ENCODE peak calls at places on chromosomes 3 and 15, in nine cellular contexts. One of them, this sample, is unnamed.

GRCh38 chr15:45715528-45715927 is 80.7 kb downstream of the SQOR start:
- DNase-seq in upper lobe of right lung: no peak
- DNase-seq in heart left ventricle: no peak
- DNase-seq in WTC11: no peak
- DNase-seq in esophagus muscularis mucosa: no peak
- DNase-seq in fibroblast of lung: peak; percentile 47
- DNase-seq in fibroblast of pulmonary artery: peak; percentile 54
- DNase-seq in fibroblast of mammary gland: peak; percentile 26
- DNase-seq in BJ: no peak
- DNase-seq in this sample: no peak

GRCh38 chr3:18556001-18556408 is 130.9 kb upstream of the SATB1 start:
- DNase-seq in upper lobe of right lung: no peak
- DNase-seq in fibroblast of lung: no peak
- DNase-seq in BJ: no peak
- DNase-seq in fibroblast of mammary gland: no peak
- DNase-seq in fibroblast of pulmonary artery: no peak
- DNase-seq in esophagus muscularis mucosa: no peak
- DNase-seq in heart left ventricle: no peak
- DNase-seq in WTC11: no peak
- DNase-seq in this sample: no peak

GRCh38 chr3:142273501-142273900 is 48.1 kb upstream of the GK5 start:
- DNase-seq in fibroblast of lung: no peak
- DNase-seq in BJ: no peak
- DNase-seq in WTC11: no peak
- DNase-seq in heart left ventricle: no peak
- DNase-seq in esophagus muscularis mucosa: no peak
- DNase-seq in fibroblast of mammary gland: no peak
- DNase-seq in fibroblast of pulmonary artery: no peak
- DNase-seq in upper lobe of right lung: no peak
- DNase-seq in this sample: peak; percentile 6

GRCh38 chr15:85407421-85408269 is 27.2 kb downstream of the AKAP13 start:
- DNase-seq in fibroblast of lung: peak; percentile 87
- DNase-seq in WTC11: no peak
- DNase-seq in BJ: no peak
- DNase-seq in fibroblast of pulmonary artery: peak; percentile 83
- DNase-seq in upper lobe of right lung: no peak
- DNase-seq in heart left ventricle: no peak
- DNase-seq in fibroblast of mammary gland: peak; percentile 90
- DNase-seq in esophagus muscularis mucosa: no peak
- DNase-seq in this sample: no peak

GRCh38 chr3:127684871-127685707 is 12.3 kb downstream of the ABTB1 start:
- DNase-seq in fibroblast of lung: no peak
- DNase-seq in BJ: no peak
- DNase-seq in upper lobe of right lung: peak; percentile 54
- DNase-seq in fibroblast of mammary gland: no peak
- DNase-seq in WTC11: peak; percentile 7
- DNase-seq in esophagus muscularis mucosa: no peak
- DNase-seq in heart left ventricle: peak; percentile 54
- DNase-seq in fibroblast of pulmonary artery: no peak
- DNase-seq in this sample: no peak

GRCh38 chr3:141625506-141625905 is 112.6 kb upstream of the RNF7 start:
- DNase-seq in fibroblast of mammary gland: peak; percentile 61
- DNase-seq in upper lobe of right lung: no peak
- DNase-seq in fibroblast of lung: peak; percentile 30
- DNase-seq in esophagus muscularis mucosa: no peak
- DNase-seq in heart left ventricle: no peak
- DNase-seq in BJ: no peak
- DNase-seq in WTC11: no peak
- DNase-seq in fibroblast of pulmonary artery: peak; percentile 48
- DNase-seq in this sample: no peak

GRCh38 chr15:51869074-51869425 is 39.6 kb downstream of the TMOD3 start:
- DNase-seq in esophagus muscularis mucosa: no peak
- DNase-seq in heart left ventricle: no peak
- DNase-seq in BJ: peak; percentile 45
- DNase-seq in WTC11: no peak
- DNase-seq in fibroblast of mammary gland: peak; percentile 80
- DNase-seq in upper lobe of right lung: no peak
- DNase-seq in fibroblast of lung: peak; percentile 73
- DNase-seq in fibroblast of pulmonary artery: peak; percentile 75
- DNase-seq in this sample: no peak

GRCh38 chr3:23666818-23667217 is 138.9 kb upstream of the UBE2E1 start:
- DNase-seq in fibroblast of lung: no peak
- DNase-seq in fibroblast of pulmonary artery: no peak
- DNase-seq in heart left ventricle: no peak
- DNase-seq in fibroblast of mammary gland: no peak
- DNase-seq in WTC11: no peak
- DNase-seq in esophagus muscularis mucosa: no peak
- DNase-seq in upper lobe of right lung: no peak
- DNase-seq in BJ: no peak
- DNase-seq in this sample: no peak

GRCh38 chr3:103693831-103694230 is 1259.0 kb downstream of the ZPLD1 start:
- DNase-seq in esophagus muscularis mucosa: no peak
- DNase-seq in heart left ventricle: no peak
- DNase-seq in WTC11: no peak
- DNase-seq in upper lobe of right lung: no peak
- DNase-seq in fibroblast of mammary gland: no peak
- DNase-seq in fibroblast of pulmonary artery: no peak
- DNase-seq in BJ: no peak
- DNase-seq in fibroblast of lung: no peak
- DNase-seq in this sample: no peak

GRCh38 chr3:158920375-158920774 is 118.5 kb downstream of the MFSD1 start:
- DNase-seq in heart left ventricle: no peak
- DNase-seq in upper lobe of right lung: no peak
- DNase-seq in fibroblast of mammary gland: peak; percentile 29
- DNase-seq in BJ: no peak
- DNase-seq in fibroblast of pulmonary artery: no peak
- DNase-seq in WTC11: no peak
- DNase-seq in esophagus muscularis mucosa: no peak
- DNase-seq in fibroblast of lung: no peak
- DNase-seq in this sample: no peak

GRCh38 chr3:150124142-150124541 is 153.4 kb upstream of the PFN2 start:
- DNase-seq in esophagus muscularis mucosa: no peak
- DNase-seq in fibroblast of pulmonary artery: no peak
- DNase-seq in WTC11: no peak
- DNase-seq in fibroblast of mammary gland: no peak
- DNase-seq in fibroblast of lung: no peak
- DNase-seq in BJ: no peak
- DNase-seq in heart left ventricle: no peak
- DNase-seq in upper lobe of right lung: no peak
- DNase-seq in this sample: no peak

GRCh38 chr15:37359495-37360290 is 259.3 kb upstream of the MEIS2 start:
- DNase-seq in fibroblast of mammary gland: no peak
- DNase-seq in BJ: no peak
- DNase-seq in fibroblast of pulmonary artery: no peak
- DNase-seq in upper lobe of right lung: no peak
- DNase-seq in esophagus muscularis mucosa: no peak
- DNase-seq in heart left ventricle: no peak
- DNase-seq in fibroblast of lung: no peak
- DNase-seq in WTC11: no peak
- DNase-seq in this sample: no peak

GRCh38 chr3:113193719-113194118 is 17.6 kb upstream of the BOC start:
- DNase-seq in WTC11: no peak
- DNase-seq in esophagus muscularis mucosa: no peak
- DNase-seq in fibroblast of mammary gland: no peak
- DNase-seq in upper lobe of right lung: no peak
- DNase-seq in fibroblast of lung: no peak
- DNase-seq in heart left ventricle: no peak
- DNase-seq in BJ: no peak
- DNase-seq in fibroblast of pulmonary artery: no peak
- DNase-seq in this sample: no peak

GRCh38 chr3:46659285-46659684 is 34.2 kb downstream of the ALS2CL start:
- DNase-seq in upper lobe of right lung: no peak
- DNase-seq in fibroblast of lung: no peak
- DNase-seq in BJ: no peak
- DNase-seq in fibroblast of mammary gland: no peak
- DNase-seq in WTC11: no peak
- DNase-seq in fibroblast of pulmonary artery: no peak
- DNase-seq in esophagus muscularis mucosa: peak; percentile 84
- DNase-seq in heart left ventricle: no peak
- DNase-seq in this sample: no peak

GRCh38 chr15:41024141-41024540 is 70.9 kb downstream of the CHAC1 start:
- DNase-seq in fibroblast of pulmonary artery: peak; percentile 81
- DNase-seq in fibroblast of mammary gland: peak; percentile 66
- DNase-seq in heart left ventricle: no peak
- DNase-seq in BJ: peak; percentile 51
- DNase-seq in WTC11: no peak
- DNase-seq in fibroblast of lung: peak; percentile 90
- DNase-seq in upper lobe of right lung: no peak
- DNase-seq in esophagus muscularis mucosa: no peak
- DNase-seq in this sample: no peak

GRCh38 chr15:48940508-48940907 is 23.2 kb downstream of the SHC4 start:
- DNase-seq in fibroblast of pulmonary artery: peak; percentile 94
- DNase-seq in esophagus muscularis mucosa: no peak
- DNase-seq in upper lobe of right lung: no peak
- DNase-seq in fibroblast of mammary gland: peak; percentile 100
- DNase-seq in fibroblast of lung: peak; percentile 98
- DNase-seq in WTC11: no peak
- DNase-seq in heart left ventricle: no peak
- DNase-seq in BJ: peak; percentile 87
- DNase-seq in this sample: no peak

GRCh38 chr3:34017757-34018156 is 219.3 kb downstream of the PDCD6IP start:
- DNase-seq in fibroblast of pulmonary artery: no peak
- DNase-seq in BJ: no peak
- DNase-seq in esophagus muscularis mucosa: no peak
- DNase-seq in WTC11: no peak
- DNase-seq in fibroblast of lung: no peak
- DNase-seq in heart left ventricle: no peak
- DNase-seq in upper lobe of right lung: no peak
- DNase-seq in fibroblast of mammary gland: no peak
- DNase-seq in this sample: no peak

DNA sequence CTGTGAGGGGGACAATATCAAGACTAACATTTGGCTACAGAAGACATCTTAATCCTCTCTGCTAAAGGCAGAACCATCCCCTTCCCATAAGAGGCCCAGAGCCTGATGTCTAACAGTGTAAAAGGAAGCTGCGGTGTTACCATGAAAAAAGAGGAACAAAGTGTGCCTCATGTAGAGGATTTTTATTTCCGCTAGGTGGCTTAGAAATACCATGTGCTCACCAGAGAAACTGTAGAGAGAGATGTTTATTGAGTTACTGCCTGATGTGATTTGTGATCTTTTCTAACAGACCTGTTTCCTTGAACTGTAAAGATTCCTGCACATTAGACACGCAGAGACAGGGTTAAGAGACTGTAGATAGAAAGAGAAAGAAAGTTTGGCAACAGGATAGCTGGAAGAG is 22.1 kb downstream of the OR5H15 start:
- DNase-seq in fibroblast of lung: no peak
- DNase-seq in fibroblast of pulmonary artery: no peak
- DNase-seq in BJ: no peak
- DNase-seq in fibroblast of mammary gland: no peak
- DNase-seq in upper lobe of right lung: no peak
- DNase-seq in esophagus muscularis mucosa: no peak
- DNase-seq in WTC11: no peak
- DNase-seq in heart left ventricle: no peak
- DNase-seq in this sample: no peak
- TF ChIP-seq CTCF in fibroblast of lung: no peak
- TF ChIP-seq CTCF in fibroblast of pulmonary artery: no peak
- TF ChIP-seq CTCF in BJ: peak; percentile 24
- TF ChIP-seq CTCF in fibroblast of mammary gland: peak; percentile 12
- TF ChIP-seq CTCF in upper lobe of right lung: peak; percentile 23
- TF ChIP-seq CTCF in esophagus muscularis mucosa: no peak
- TF ChIP-seq CTCF in WTC11: peak; percentile 26
- TF ChIP-seq CTCF in heart left ventricle: no peak
- TF ChIP-seq CTCF in this sample: peak; percentile 36

DNA sequence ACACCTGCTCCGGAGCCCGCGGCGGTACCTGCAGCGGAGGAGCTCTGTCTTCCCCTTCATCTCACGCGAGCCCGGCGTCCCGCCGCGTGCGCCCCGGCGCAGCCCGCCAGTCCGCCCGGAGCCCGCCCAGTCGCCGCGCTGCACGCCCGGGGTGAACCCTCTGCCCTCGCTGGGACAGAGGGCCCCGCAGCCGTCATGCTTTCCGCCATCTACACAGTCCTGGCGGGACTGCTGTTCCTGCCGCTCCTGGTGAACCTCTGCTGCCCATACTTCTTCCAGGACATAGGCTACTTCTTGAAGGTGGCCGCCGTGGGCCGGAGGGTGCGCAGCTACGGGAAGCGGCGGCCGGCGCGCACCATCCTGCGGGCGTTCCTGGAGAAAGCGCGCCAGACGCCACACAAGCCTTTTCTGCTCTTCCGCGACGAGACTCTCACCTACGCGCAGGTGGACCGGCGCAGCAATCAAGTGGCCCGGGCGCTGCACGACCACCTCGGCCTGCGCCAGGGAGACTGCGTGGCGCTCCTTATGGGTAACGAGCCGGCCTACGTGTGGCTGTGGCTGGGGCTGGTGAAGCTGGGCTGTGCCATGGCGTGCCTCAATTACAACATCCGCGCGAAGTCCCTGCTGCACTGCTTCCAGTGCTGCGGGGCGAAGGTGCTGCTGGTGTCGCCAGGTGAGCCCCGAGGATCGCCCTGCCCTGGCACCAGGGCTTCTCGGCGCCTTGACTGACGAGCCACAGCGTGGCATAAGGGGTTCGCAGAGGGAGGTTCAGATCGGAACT is 427 bp downstream of the SLC27A2 start:
- DNase-seq in fibroblast of lung: peak; percentile 24
- DNase-seq in heart left ventricle: no peak
- DNase-seq in fibroblast of pulmonary artery: peak; percentile 22
- DNase-seq in BJ: no peak
- DNase-seq in fibroblast of mammary gland: peak; percentile 14
- DNase-seq in esophagus muscularis mucosa: no peak
- DNase-seq in WTC11: peak; percentile 36
- DNase-seq in upper lobe of right lung: peak; percentile 69
- DNase-seq in this sample: no peak
- TF ChIP-seq CTCF in fibroblast of lung: no peak
- TF ChIP-seq CTCF in heart left ventricle: no peak
- TF ChIP-seq CTCF in fibroblast of pulmonary artery: no peak
- TF ChIP-seq CTCF in BJ: no peak
- TF ChIP-seq CTCF in fibroblast of mammary gland: no peak
- TF ChIP-seq CTCF in esophagus muscularis mucosa: no peak
- TF ChIP-seq CTCF in WTC11: no peak
- TF ChIP-seq CTCF in upper lobe of right lung: no peak
- TF ChIP-seq CTCF in this sample: no peak

GRCh38 chr3:194640829-194641228 is 7.6 kb upstream of the TMEM44 start:
- DNase-seq in fibroblast of lung: peak; percentile 24
- DNase-seq in fibroblast of mammary gland: peak; percentile 30
- DNase-seq in WTC11: peak; percentile 40
- DNase-seq in upper lobe of right lung: no peak
- DNase-seq in fibroblast of pulmonary artery: peak; percentile 62
- DNase-seq in BJ: no peak
- DNase-seq in heart left ventricle: no peak
- DNase-seq in esophagus muscularis mucosa: no peak
- DNase-seq in this sample: peak; percentile 31
- TF ChIP-seq CTCF in fibroblast of lung: peak; percentile 43
- TF ChIP-seq CTCF in fibroblast of mammary gland: peak; percentile 41
- TF ChIP-seq CTCF in WTC11: no peak
- TF ChIP-seq CTCF in upper lobe of right lung: no peak
- TF ChIP-seq CTCF in fibroblast of pulmonary artery: peak; percentile 44
- TF ChIP-seq CTCF in BJ: peak; percentile 34
- TF ChIP-seq CTCF in heart left ventricle: no peak
- TF ChIP-seq CTCF in esophagus muscularis mucosa: no peak
- TF ChIP-seq CTCF in this sample: peak; percentile 47

DNA sequence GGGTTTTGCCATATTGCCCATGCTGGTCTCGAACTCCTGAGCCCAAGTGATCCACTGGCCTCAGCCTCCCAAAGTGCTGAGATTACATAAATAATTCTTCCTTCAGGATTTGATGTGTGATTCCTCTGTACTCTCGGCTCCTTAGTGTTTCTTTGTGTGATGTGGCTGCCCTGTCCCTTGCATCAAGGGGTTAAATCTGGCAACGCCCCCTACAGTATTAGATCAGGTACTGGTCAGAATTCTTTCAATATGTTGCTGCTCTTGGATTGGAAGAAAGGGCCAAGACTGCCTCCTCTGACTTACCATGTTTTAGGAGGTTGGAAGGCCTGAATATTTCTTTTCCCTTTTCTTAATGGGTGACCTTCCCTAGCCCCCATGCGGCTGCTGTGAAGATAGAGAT is 390.6 kb upstream of the WNT5A start:
- DNase-seq in esophagus muscularis mucosa: peak; percentile 45
- DNase-seq in fibroblast of pulmonary artery: no peak
- DNase-seq in fibroblast of lung: no peak
- DNase-seq in BJ: no peak
- DNase-seq in fibroblast of mammary gland: no peak
- DNase-seq in WTC11: no peak
- DNase-seq in upper lobe of right lung: no peak
- DNase-seq in heart left ventricle: no peak
- DNase-seq in this sample: no peak
- TF ChIP-seq CTCF in esophagus muscularis mucosa: no peak
- TF ChIP-seq CTCF in fibroblast of pulmonary artery: no peak
- TF ChIP-seq CTCF in fibroblast of lung: peak; percentile 1
- TF ChIP-seq CTCF in BJ: no peak
- TF ChIP-seq CTCF in fibroblast of mammary gland: no peak
- TF ChIP-seq CTCF in WTC11: peak; percentile 57
- TF ChIP-seq CTCF in upper lobe of right lung: no peak
- TF ChIP-seq CTCF in heart left ventricle: no peak
- TF ChIP-seq CTCF in this sample: peak; percentile 31

This sample was measured in neural crest cell.